ENCODE peak calls at places on chromosomes 4 and X, in ten cellular contexts. B, R, E, M, K, T, C, V, A and O are unnamed samples.

GRCh38 chr4:123299212-123299651 is 97.4 kb upstream of the SPRY1 start:
- DNase-seq in M (no peak), B (no peak), R (no peak), T (no peak), E (no peak), A (peak; percentile 69), V (no peak), K (no peak), C (no peak), O (no peak)

GRCh38 chr4:181137351-181137750 is 1105.9 kb upstream of the TENM3 start:
- DNase-seq in E (no peak), R (no peak), A (no peak), C (no peak), B (no peak), K (no peak), M (no peak), T (no peak), V (no peak), O (no peak)

GRCh38 chrX:134144231-134144630 is 92.8 kb upstream of the CCDC160 start:
- DNase-seq in M (no peak), A (no peak), K (no peak), C (no peak), T (no peak), E (no peak), R (no peak), V (no peak), B (no peak), O (no peak)

GRCh38 chrX:112832481-112833095 is 8.0 kb downstream of the AMOT start:
- DNase-seq in T (peak; percentile 86), V (no peak), K (no peak), M (no peak), C (no peak), B (no peak), E (no peak), R (no peak), A (peak; percentile 30), O (no peak)

GRCh38 chr4:120071192-120071795 is 4.6 kb upstream of the MAD2L1 start:
- DNase-seq in R (peak; percentile 33), T (peak; percentile 41), A (peak; percentile 38), M (no peak), K (peak; percentile 64), B (no peak), C (no peak), V (no peak), E (no peak), O (peak; percentile 59)

GRCh38 chrX:110304884-110305283 is 13.0 kb downstream of the AMMECR1 start:
- DNase-seq in C (no peak), E (no peak), K (no peak), R (no peak), A (no peak), B (no peak), V (no peak), M (no peak), T (no peak), O (no peak)

GRCh38 chr4:119016636-119017035 is 119.0 kb upstream of the MYOZ2 start:
- DNase-seq in V (no peak), A (peak; percentile 82), K (no peak), M (no peak), E (no peak), B (no peak), T (no peak), C (no peak), R (no peak), O (no peak)

GRCh38 chr4:76744253-76744921 is 153.6 kb downstream of the SOWAHB start:
- DNase-seq in V (no peak), B (no peak), K (no peak), M (no peak), E (no peak), T (no peak), A (peak; percentile 82), C (no peak), R (no peak), O (no peak)

GRCh38 chr4:76571274-76571673 is 136.2 kb downstream of the SHROOM3 start:
- DNase-seq in K (no peak), R (no peak), A (no peak), M (no peak), C (no peak), E (no peak), V (no peak), B (no peak), T (peak; percentile 40), O (no peak)

GRCh38 chr4:145937021-145937861 is 1.4 kb downstream of the ZNF827 start:
- DNase-seq in A (peak; percentile 49), K (peak; percentile 90), R (no peak), T (peak; percentile 59), V (peak; percentile 71), C (peak; percentile 36), E (no peak), M (peak; percentile 57), B (peak; percentile 74), O (peak; percentile 78)

GRCh38 chr4:121307441-121308327 is 73.1 kb downstream of the QRFPR start:
- DNase-seq in V (no peak), E (no peak), K (no peak), T (no peak), C (no peak), B (peak; percentile 53), R (peak; percentile 35), A (peak; percentile 33), M (no peak), O (peak; percentile 17)

GRCh38 chr4:166460769-166461550 is 587.9 kb downstream of the TLL1 start:
- DNase-seq in B (no peak), R (no peak), V (no peak), C (no peak), A (peak; percentile 13), T (no peak), M (no peak), K (no peak), E (no peak), O (no peak)

GRCh38 chrX:129782015-129782495 is 2.3 kb downstream of the SASH3 start:
- DNase-seq in R (no peak), K (no peak), A (no peak), M (no peak), E (no peak), V (no peak), C (no peak), T (no peak), B (no peak), O (no peak)
- H3K4me1 ChIP-seq in R (no peaks in the 10 kb centered on the region), K (peaks cover 76% of the 10 kb centered on the region), A (no peaks in the 10 kb centered on the region), M (no peaks in the 10 kb centered on the region), E (no peaks in the 10 kb centered on the region), V (no peaks in the 10 kb centered on the region), C (no peaks in the 10 kb centered on the region), T (no peaks in the 10 kb centered on the region), B (peaks cover 66% of the 10 kb centered on the region), O (no peaks in the 10 kb centered on the region)

GRCh38 chr4:183110244-183110643 is 11.2 kb downstream of the WWC2 start:
- DNase-seq in C (no peak), E (no peak), V (no peak), R (no peak), T (no peak), A (no peak), M (no peak), K (no peak), B (no peak), O (no peak)

GRCh38 chr4:183107891-183108459 is 8.9 kb downstream of the WWC2 start:
- DNase-seq in A (no peak), R (no peak), M (no peak), V (no peak), T (no peak), E (no peak), K (no peak), C (no peak), B (no peak), O (no peak)

GRCh38 chr4:183111452-183111885 is 12.4 kb downstream of the WWC2 start:
- DNase-seq in T (no peak), M (no peak), A (no peak), B (no peak), E (no peak), R (no peak), K (no peak), C (no peak), V (no peak), O (no peak)

GRCh38 chr4:183105092-183105491 is 6.0 kb downstream of the WWC2 start:
- DNase-seq in B (no peak), C (no peak), E (no peak), R (no peak), A (no peak), V (no peak), T (no peak), M (no peak), K (no peak), O (no peak)

DNA sequence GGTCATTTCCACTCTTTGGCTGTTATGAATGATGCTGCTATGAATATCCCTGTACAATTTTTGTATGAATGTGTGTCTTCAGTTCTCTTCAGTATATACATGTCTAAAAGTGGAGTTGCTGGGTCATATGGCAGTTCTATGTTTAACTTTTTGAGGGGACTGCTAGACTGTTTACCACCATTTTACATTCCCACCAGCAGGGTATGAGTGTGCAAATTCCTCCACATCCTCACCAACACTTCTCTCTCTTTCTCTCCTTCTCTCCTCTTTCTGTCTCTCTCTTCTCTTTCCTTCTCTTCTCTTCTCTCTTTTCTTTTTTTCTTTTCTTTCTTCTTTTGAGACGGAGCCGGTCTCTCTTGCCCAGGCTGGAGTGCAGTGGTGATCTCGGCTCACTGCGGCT is 7.8 kb downstream of the WWC2 start:
- DNase-seq in A (no peak), B (no peak), E (no peak), M (no peak), C (no peak), K (no peak), T (no peak), V (no peak), R (no peak), O (no peak)
- TF ChIP-seq CTCF in A (no peak), B (no peak), E (no peak), M (no peak), C (no peak), K (no peak), T (no peak), V (no peak), R (no peak), O (peak; percentile 21)

DNA sequence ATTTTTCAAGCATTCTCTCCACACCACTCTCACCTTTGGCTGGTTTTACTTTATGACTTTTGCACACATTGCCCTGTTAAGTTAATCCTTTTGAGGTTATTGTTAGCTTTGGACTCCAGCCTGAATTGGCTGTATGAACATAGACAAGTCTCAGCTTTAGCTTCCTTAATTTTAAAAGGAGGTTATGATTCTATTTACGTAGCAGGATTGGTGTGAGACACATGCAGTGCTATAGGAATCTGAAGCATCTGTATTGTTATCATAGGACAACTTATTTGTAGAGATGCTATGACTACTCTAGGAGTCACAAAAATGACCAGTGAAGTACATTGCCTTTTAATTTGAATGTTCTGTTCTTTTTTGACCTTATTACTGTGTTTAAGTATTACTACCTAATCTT is 15.7 kb downstream of the PGAM4 start:
- DNase-seq in V (no peak), E (no peak), A (peak; percentile 46), R (no peak), K (no peak), B (no peak), T (no peak), C (no peak), M (no peak), O (no peak)
- H3K4me3 ChIP-seq in V (no peak overlapping the region), E (no peak overlapping the region), A (no peak overlapping the region), R (no peak overlapping the region), K (no peak overlapping the region), B (no peak overlapping the region), T (no peak overlapping the region), C (no peak overlapping the region), M (no peak overlapping the region), O (no peak overlapping the region)

DNA sequence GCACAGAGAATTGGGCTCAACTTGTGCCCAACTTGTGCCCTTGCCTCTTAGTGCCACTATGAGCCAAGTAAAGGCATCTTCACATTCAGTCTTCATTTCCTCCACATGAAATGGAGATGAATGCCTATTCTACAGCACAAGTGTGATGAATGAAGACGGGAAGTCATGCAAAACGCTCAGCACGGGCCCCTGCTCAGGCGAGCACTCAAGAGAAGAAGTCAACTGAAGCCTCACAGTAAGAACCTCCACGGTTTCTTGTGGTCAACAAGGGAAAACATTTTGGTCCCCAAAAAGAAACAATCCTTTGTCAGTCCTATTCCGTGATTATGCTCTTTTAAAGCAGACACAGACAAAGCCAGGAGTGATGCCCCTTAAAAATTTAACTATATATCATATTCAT is 87.0 kb downstream of the IRF2 start:
- DNase-seq in B (no peak), R (no peak), K (peak; percentile 81), E (no peak), A (no peak), T (no peak), V (no peak), C (no peak), M (no peak), O (no peak)
- H3K4me1 ChIP-seq in B (peaks cover 38% of the 10 kb centered on the region), R (peaks cover 39% of the 10 kb centered on the region), K (peaks cover 60% of the 10 kb centered on the region), E (peaks cover 17% of the 10 kb centered on the region), A (peaks cover 40% of the 10 kb centered on the region), T (peaks cover 42% of the 10 kb centered on the region), V (peaks cover 84% of the 10 kb centered on the region), C (peaks cover 46% of the 10 kb centered on the region), M (peaks cover 45% of the 10 kb centered on the region), O (peaks cover 11% of the 10 kb centered on the region)